ENCODE peak calls at places on chromosomes 12 and 14, in ten cellular contexts. One of them, this sample, is unnamed.

GRCh38 chr12:95262808-95263207 is 45.2 kb downstream of the VEZT start:
- DNase-seq in gastrocnemius medialis: no peak
- DNase-seq in psoas muscle: no peak
- DNase-seq in fibroblast of lung: no peak
- DNase-seq in mucosa of descending colon: no peak
- DNase-seq in NB4: no peak
- DNase-seq in fibroblast of mammary gland: no peak
- DNase-seq in astrocyte of the spinal cord: no peak
- DNase-seq in H7: no peak
- DNase-seq in naive thymus-derived CD4-positive, alpha-beta T cell: no peak
- DNase-seq in this sample: no peak

GRCh38 chr14:40197344-40197743 is 765.1 kb upstream of the FBXO33 start:
- DNase-seq in gastrocnemius medialis: no peak
- DNase-seq in psoas muscle: no peak
- DNase-seq in naive thymus-derived CD4-positive, alpha-beta T cell: no peak
- DNase-seq in mucosa of descending colon: no peak
- DNase-seq in H7: no peak
- DNase-seq in astrocyte of the spinal cord: no peak
- DNase-seq in NB4: no peak
- DNase-seq in fibroblast of lung: peak
- DNase-seq in fibroblast of mammary gland: peak
- DNase-seq in this sample: no peak

GRCh38 chr14:91714805-91715204 is 17.1 kb downstream of the CATSPERB start:
- DNase-seq in gastrocnemius medialis: no peak
- DNase-seq in H7: no peak
- DNase-seq in naive thymus-derived CD4-positive, alpha-beta T cell: peak
- DNase-seq in NB4: peak
- DNase-seq in fibroblast of mammary gland: no peak
- DNase-seq in psoas muscle: no peak
- DNase-seq in fibroblast of lung: no peak
- DNase-seq in mucosa of descending colon: no peak
- DNase-seq in astrocyte of the spinal cord: no peak
- DNase-seq in this sample: peak

GRCh38 chr12:95736631-95737030 is 53.9 kb downstream of the NTN4 start:
- DNase-seq in fibroblast of mammary gland: no peak
- DNase-seq in gastrocnemius medialis: no peak
- DNase-seq in fibroblast of lung: peak
- DNase-seq in NB4: no peak
- DNase-seq in astrocyte of the spinal cord: peak
- DNase-seq in mucosa of descending colon: no peak
- DNase-seq in naive thymus-derived CD4-positive, alpha-beta T cell: no peak
- DNase-seq in H7: no peak
- DNase-seq in psoas muscle: no peak
- DNase-seq in this sample: no peak

GRCh38 chr14:39988939-39989338 is 556.7 kb upstream of the FBXO33 start:
- DNase-seq in psoas muscle: no peak
- DNase-seq in naive thymus-derived CD4-positive, alpha-beta T cell: no peak
- DNase-seq in NB4: peak
- DNase-seq in gastrocnemius medialis: no peak
- DNase-seq in H7: no peak
- DNase-seq in fibroblast of lung: peak
- DNase-seq in mucosa of descending colon: no peak
- DNase-seq in fibroblast of mammary gland: peak
- DNase-seq in astrocyte of the spinal cord: peak
- DNase-seq in this sample: peak

GRCh38 chr12:98073610-98074009 is 441.8 kb upstream of the TMPO start:
- DNase-seq in naive thymus-derived CD4-positive, alpha-beta T cell: no peak
- DNase-seq in NB4: no peak
- DNase-seq in H7: no peak
- DNase-seq in astrocyte of the spinal cord: no peak
- DNase-seq in fibroblast of lung: no peak
- DNase-seq in gastrocnemius medialis: no peak
- DNase-seq in mucosa of descending colon: no peak
- DNase-seq in fibroblast of mammary gland: no peak
- DNase-seq in psoas muscle: no peak
- DNase-seq in this sample: no peak

GRCh38 chr12:84910549-84911241 is 1.9 kb downstream of the SLC6A15 start:
- DNase-seq in naive thymus-derived CD4-positive, alpha-beta T cell: no peak
- DNase-seq in fibroblast of mammary gland: peak
- DNase-seq in H7: no peak
- DNase-seq in NB4: no peak
- DNase-seq in fibroblast of lung: peak
- DNase-seq in mucosa of descending colon: no peak
- DNase-seq in astrocyte of the spinal cord: peak
- DNase-seq in psoas muscle: no peak
- DNase-seq in gastrocnemius medialis: no peak
- DNase-seq in this sample: no peak

GRCh38 chr12:64824500-64825142 is at the start of gene TBC1D30:
- DNase-seq in NB4: peak
- DNase-seq in psoas muscle: no peak
- DNase-seq in fibroblast of lung: peak
- DNase-seq in H7: peak
- DNase-seq in mucosa of descending colon: peak
- DNase-seq in gastrocnemius medialis: no peak
- DNase-seq in fibroblast of mammary gland: no peak
- DNase-seq in astrocyte of the spinal cord: peak
- DNase-seq in naive thymus-derived CD4-positive, alpha-beta T cell: no peak
- DNase-seq in this sample: no peak

GRCh38 chr12:65248656-65249633 is 29.5 kb upstream of the MSRB3 start:
- DNase-seq in fibroblast of mammary gland: peak
- DNase-seq in fibroblast of lung: peak
- DNase-seq in H7: no peak
- DNase-seq in gastrocnemius medialis: no peak
- DNase-seq in naive thymus-derived CD4-positive, alpha-beta T cell: no peak
- DNase-seq in psoas muscle: no peak
- DNase-seq in mucosa of descending colon: no peak
- DNase-seq in NB4: no peak
- DNase-seq in astrocyte of the spinal cord: no peak
- DNase-seq in this sample: no peak

GRCh38 chr12:123099556-123100192 is 51.2 kb downstream of the PITPNM2 start:
- DNase-seq in NB4: no peak
- DNase-seq in naive thymus-derived CD4-positive, alpha-beta T cell: no peak
- DNase-seq in gastrocnemius medialis: no peak
- DNase-seq in mucosa of descending colon: no peak
- DNase-seq in psoas muscle: no peak
- DNase-seq in H7: no peak
- DNase-seq in fibroblast of mammary gland: no peak
- DNase-seq in fibroblast of lung: no peak
- DNase-seq in astrocyte of the spinal cord: no peak
- DNase-seq in this sample: no peak

GRCh38 chr12:11958216-11959091 is 112.3 kb upstream of the BCL2L14 start:
- DNase-seq in mucosa of descending colon: no peak
- DNase-seq in H7: peak
- DNase-seq in astrocyte of the spinal cord: peak
- DNase-seq in NB4: peak
- DNase-seq in fibroblast of lung: peak
- DNase-seq in gastrocnemius medialis: no peak
- DNase-seq in naive thymus-derived CD4-positive, alpha-beta T cell: no peak
- DNase-seq in fibroblast of mammary gland: peak
- DNase-seq in psoas muscle: no peak
- DNase-seq in this sample: peak

GRCh38 chr12:11746024-11746771 is 96.7 kb downstream of the ETV6 start:
- DNase-seq in fibroblast of mammary gland: peak
- DNase-seq in gastrocnemius medialis: no peak
- DNase-seq in naive thymus-derived CD4-positive, alpha-beta T cell: no peak
- DNase-seq in H7: no peak
- DNase-seq in astrocyte of the spinal cord: no peak
- DNase-seq in fibroblast of lung: peak
- DNase-seq in mucosa of descending colon: no peak
- DNase-seq in NB4: peak
- DNase-seq in psoas muscle: no peak
- DNase-seq in this sample: no peak

GRCh38 chr12:58314610-58315009 is 373.2 kb downstream of the ATP23 start:
- DNase-seq in naive thymus-derived CD4-positive, alpha-beta T cell: no peak
- DNase-seq in astrocyte of the spinal cord: peak
- DNase-seq in fibroblast of mammary gland: peak
- DNase-seq in fibroblast of lung: peak
- DNase-seq in gastrocnemius medialis: no peak
- DNase-seq in mucosa of descending colon: no peak
- DNase-seq in psoas muscle: no peak
- DNase-seq in H7: no peak
- DNase-seq in NB4: no peak
- DNase-seq in this sample: no peak
- H3K4me3 ChIP-seq in naive thymus-derived CD4-positive, alpha-beta T cell: no peak
- H3K4me3 ChIP-seq in astrocyte of the spinal cord: no peak
- H3K4me3 ChIP-seq in fibroblast of mammary gland: no peak
- H3K4me3 ChIP-seq in fibroblast of lung: no peak
- H3K4me3 ChIP-seq in gastrocnemius medialis: no peak
- H3K4me3 ChIP-seq in mucosa of descending colon: no peak
- H3K4me3 ChIP-seq in psoas muscle: no peak
- H3K4me3 ChIP-seq in H7: no peak
- H3K4me3 ChIP-seq in NB4: no peak
- H3K4me3 ChIP-seq in this sample: no peak

GRCh38 chr14:59564356-59564755 is 12.3 kb downstream of the CCDC175 start:
- DNase-seq in NB4: no peak
- DNase-seq in fibroblast of mammary gland: no peak
- DNase-seq in psoas muscle: no peak
- DNase-seq in gastrocnemius medialis: no peak
- DNase-seq in mucosa of descending colon: no peak
- DNase-seq in astrocyte of the spinal cord: no peak
- DNase-seq in H7: no peak
- DNase-seq in fibroblast of lung: no peak
- DNase-seq in naive thymus-derived CD4-positive, alpha-beta T cell: no peak
- DNase-seq in this sample: no peak
- H3K4me3 ChIP-seq in NB4: no peak
- H3K4me3 ChIP-seq in fibroblast of mammary gland: no peak
- H3K4me3 ChIP-seq in psoas muscle: no peak
- H3K4me3 ChIP-seq in gastrocnemius medialis: no peak
- H3K4me3 ChIP-seq in mucosa of descending colon: no peak
- H3K4me3 ChIP-seq in astrocyte of the spinal cord: no peak
- H3K4me3 ChIP-seq in H7: no peak
- H3K4me3 ChIP-seq in fibroblast of lung: no peak
- H3K4me3 ChIP-seq in naive thymus-derived CD4-positive, alpha-beta T cell: no peak
- H3K4me3 ChIP-seq in this sample: no peak

GRCh38 chr12:121797937-121798801 is 4.7 kb upstream of the RHOF start:
- DNase-seq in astrocyte of the spinal cord: peak
- DNase-seq in fibroblast of mammary gland: peak
- DNase-seq in gastrocnemius medialis: peak
- DNase-seq in naive thymus-derived CD4-positive, alpha-beta T cell: no peak
- DNase-seq in H7: peak
- DNase-seq in psoas muscle: peak
- DNase-seq in fibroblast of lung: peak
- DNase-seq in mucosa of descending colon: peak
- DNase-seq in NB4: no peak
- DNase-seq in this sample: no peak
- H3K4me3 ChIP-seq in astrocyte of the spinal cord: peak
- H3K4me3 ChIP-seq in fibroblast of mammary gland: peak
- H3K4me3 ChIP-seq in gastrocnemius medialis: peak
- H3K4me3 ChIP-seq in naive thymus-derived CD4-positive, alpha-beta T cell: no peak
- H3K4me3 ChIP-seq in H7: peak
- H3K4me3 ChIP-seq in psoas muscle: peak
- H3K4me3 ChIP-seq in fibroblast of lung: peak
- H3K4me3 ChIP-seq in mucosa of descending colon: no peak
- H3K4me3 ChIP-seq in NB4: no peak
- H3K4me3 ChIP-seq in this sample: peak

DNA sequence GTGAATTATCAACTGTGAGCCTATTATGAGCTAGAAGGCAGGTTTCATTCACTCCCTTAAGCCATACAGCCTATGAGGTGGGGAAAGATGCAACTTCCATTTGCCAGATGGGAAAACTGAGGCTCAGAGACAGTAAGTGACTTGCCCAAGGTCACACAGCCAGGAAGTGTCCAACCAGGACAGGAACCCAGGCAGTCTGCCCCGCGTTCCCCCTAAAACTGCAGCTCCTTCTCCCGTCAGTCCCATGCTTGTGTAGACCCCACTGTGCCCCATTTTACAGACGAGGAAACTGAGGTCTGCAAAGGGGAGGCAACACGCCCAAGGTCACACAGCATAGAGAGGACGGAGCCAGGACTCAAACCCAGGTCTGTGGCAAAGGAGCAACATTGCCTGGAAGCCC is 50.6 kb downstream of the NCOR2 start:
- DNase-seq in NB4: no peak
- DNase-seq in fibroblast of lung: no peak
- DNase-seq in astrocyte of the spinal cord: no peak
- DNase-seq in psoas muscle: no peak
- DNase-seq in mucosa of descending colon: no peak
- DNase-seq in H7: no peak
- DNase-seq in gastrocnemius medialis: no peak
- DNase-seq in naive thymus-derived CD4-positive, alpha-beta T cell: no peak
- DNase-seq in fibroblast of mammary gland: no peak
- DNase-seq in this sample: no peak
- H3K4me3 ChIP-seq in NB4: no peak
- H3K4me3 ChIP-seq in fibroblast of lung: peak
- H3K4me3 ChIP-seq in astrocyte of the spinal cord: peak
- H3K4me3 ChIP-seq in psoas muscle: peak
- H3K4me3 ChIP-seq in mucosa of descending colon: no peak
- H3K4me3 ChIP-seq in H7: no peak
- H3K4me3 ChIP-seq in gastrocnemius medialis: peak
- H3K4me3 ChIP-seq in naive thymus-derived CD4-positive, alpha-beta T cell: no peak
- H3K4me3 ChIP-seq in fibroblast of mammary gland: peak
- H3K4me3 ChIP-seq in this sample: no peak

GRCh38 chr12:50218386-50218785 is 51.2 kb upstream of the CERS5 start:
- DNase-seq in gastrocnemius medialis: no peak
- DNase-seq in astrocyte of the spinal cord: no peak
- DNase-seq in mucosa of descending colon: no peak
- DNase-seq in naive thymus-derived CD4-positive, alpha-beta T cell: no peak
- DNase-seq in psoas muscle: no peak
- DNase-seq in NB4: no peak
- DNase-seq in fibroblast of mammary gland: peak
- DNase-seq in H7: no peak
- DNase-seq in fibroblast of lung: peak
- DNase-seq in this sample: no peak
- H3K4me3 ChIP-seq in gastrocnemius medialis: no peak
- H3K4me3 ChIP-seq in astrocyte of the spinal cord: no peak
- H3K4me3 ChIP-seq in mucosa of descending colon: no peak
- H3K4me3 ChIP-seq in naive thymus-derived CD4-positive, alpha-beta T cell: no peak
- H3K4me3 ChIP-seq in psoas muscle: no peak
- H3K4me3 ChIP-seq in NB4: no peak
- H3K4me3 ChIP-seq in fibroblast of mammary gland: no peak
- H3K4me3 ChIP-seq in H7: no peak
- H3K4me3 ChIP-seq in fibroblast of lung: no peak
- H3K4me3 ChIP-seq in this sample: no peak

DNA sequence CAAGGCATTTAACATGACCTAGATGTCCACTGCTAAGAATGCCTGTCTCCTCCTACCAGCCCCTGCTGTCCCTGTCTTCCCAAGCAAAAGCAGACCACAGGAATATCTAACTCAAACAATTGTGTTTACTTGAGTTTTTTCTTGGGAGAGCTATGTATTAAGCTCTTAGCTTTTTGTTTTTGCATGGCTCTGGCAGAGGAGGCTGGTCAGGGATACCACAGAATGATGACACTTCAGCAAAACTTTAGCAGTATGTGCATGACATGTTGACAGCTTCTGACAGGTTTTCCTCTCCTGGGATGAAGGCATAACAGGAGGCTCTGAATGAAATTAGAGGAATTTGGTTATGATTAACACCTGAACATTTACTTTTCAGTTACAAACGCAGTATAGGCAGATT is 6.9 kb downstream of the TMBIM6 start:
- DNase-seq in fibroblast of mammary gland: no peak
- DNase-seq in fibroblast of lung: peak
- DNase-seq in psoas muscle: no peak
- DNase-seq in astrocyte of the spinal cord: no peak
- DNase-seq in H7: no peak
- DNase-seq in naive thymus-derived CD4-positive, alpha-beta T cell: no peak
- DNase-seq in mucosa of descending colon: no peak
- DNase-seq in gastrocnemius medialis: no peak
- DNase-seq in NB4: no peak
- DNase-seq in this sample: no peak
- H3K4me3 ChIP-seq in fibroblast of mammary gland: no peak
- H3K4me3 ChIP-seq in fibroblast of lung: no peak
- H3K4me3 ChIP-seq in psoas muscle: peak
- H3K4me3 ChIP-seq in astrocyte of the spinal cord: no peak
- H3K4me3 ChIP-seq in H7: no peak
- H3K4me3 ChIP-seq in naive thymus-derived CD4-positive, alpha-beta T cell: no peak
- H3K4me3 ChIP-seq in mucosa of descending colon: no peak
- H3K4me3 ChIP-seq in gastrocnemius medialis: no peak
- H3K4me3 ChIP-seq in NB4: no peak
- H3K4me3 ChIP-seq in this sample: no peak

This sample was measured in Jurkat, Clone E6-1.